ENCODE peak calls at places on chromosomes 7 and 10, in seven cellular contexts. One of them, this sample, is unnamed.

GRCh38 chr7:25795824-25796235 is 356.2 kb upstream of the NFE2L3 start:
- DNase-seq in A549: no peak
- DNase-seq in HepG2: no peak
- DNase-seq in GM12878: no peak
- DNase-seq in IMR-90: peak; percentile 52
- DNase-seq in K562: no peak
- DNase-seq in H1: no peak
- DNase-seq in this sample: no peak

GRCh38 chr10:62384447-62385081 is 10.4 kb downstream of the ZNF365 start:
- DNase-seq in A549: no peak
- DNase-seq in HepG2: no peak
- DNase-seq in GM12878: no peak
- DNase-seq in IMR-90: no peak
- DNase-seq in K562: no peak
- DNase-seq in H1: no peak
- DNase-seq in this sample: peak; percentile 36

GRCh38 chr10:6665847-6666246 is 85.8 kb upstream of the PRKCQ start:
- DNase-seq in A549: no peak
- DNase-seq in HepG2: no peak
- DNase-seq in GM12878: no peak
- DNase-seq in IMR-90: no peak
- DNase-seq in K562: peak; percentile 10
- DNase-seq in H1: no peak
- DNase-seq in this sample: no peak

GRCh38 chr7:24963218-24963617 is 16.8 kb downstream of the OSBPL3 start:
- DNase-seq in A549: no peak
- DNase-seq in HepG2: no peak
- DNase-seq in GM12878: peak; percentile 88
- DNase-seq in IMR-90: peak; percentile 32
- DNase-seq in K562: no peak
- DNase-seq in H1: no peak
- DNase-seq in this sample: no peak

GRCh38 chr10:100826983-100827818 is 81.8 kb downstream of the PAX2 start:
- DNase-seq in A549: peak; percentile 67
- DNase-seq in HepG2: no peak
- DNase-seq in GM12878: no peak
- DNase-seq in IMR-90: no peak
- DNase-seq in K562: no peak
- DNase-seq in H1: peak; percentile 72
- DNase-seq in this sample: peak; percentile 56

GRCh38 chr10:132684164-132684891 is 101.6 kb downstream of the NKX6-2 start:
- DNase-seq in A549: no peak
- DNase-seq in HepG2: no peak
- DNase-seq in GM12878: peak; percentile 30
- DNase-seq in IMR-90: peak; percentile 70
- DNase-seq in K562: peak; percentile 23
- DNase-seq in H1: no peak
- DNase-seq in this sample: no peak

GRCh38 chr10:31932838-31933237 is 4.2 kb upstream of the ARHGAP12 start:
- DNase-seq in A549: no peak
- DNase-seq in HepG2: no peak
- DNase-seq in GM12878: no peak
- DNase-seq in IMR-90: no peak
- DNase-seq in K562: no peak
- DNase-seq in H1: no peak
- DNase-seq in this sample: no peak

GRCh38 chr7:17546206-17546998 is 247.9 kb downstream of the AHR start:
- DNase-seq in A549: no peak
- DNase-seq in HepG2: no peak
- DNase-seq in GM12878: no peak
- DNase-seq in IMR-90: peak; percentile 56
- DNase-seq in K562: no peak
- DNase-seq in H1: no peak
- DNase-seq in this sample: no peak

GRCh38 chr10:69801094-69801433 is 642 bp upstream of the COL13A1 start:
- DNase-seq in A549: peak; percentile 88
- DNase-seq in HepG2: peak; percentile 10
- DNase-seq in GM12878: no peak
- DNase-seq in IMR-90: peak; percentile 55
- DNase-seq in K562: peak; percentile 56
- DNase-seq in H1: peak; percentile 88
- DNase-seq in this sample: peak; percentile 60

GRCh38 chr7:137772748-137773147 is 74.0 kb downstream of the DGKI start:
- DNase-seq in A549: no peak
- DNase-seq in HepG2: no peak
- DNase-seq in GM12878: no peak
- DNase-seq in IMR-90: peak; percentile 90
- DNase-seq in K562: no peak
- DNase-seq in H1: no peak
- DNase-seq in this sample: no peak

GRCh38 chr7:114959931-114960330 is 38.0 kb downstream of the MDFIC start:
- DNase-seq in A549: no peak
- DNase-seq in HepG2: no peak
- DNase-seq in GM12878: peak; percentile 38
- DNase-seq in IMR-90: peak; percentile 52
- DNase-seq in K562: no peak
- DNase-seq in H1: no peak
- DNase-seq in this sample: no peak

GRCh38 chr10:108180883-108181282 is 1016.4 kb upstream of the SORCS1 start:
- DNase-seq in A549: no peak
- DNase-seq in HepG2: no peak
- DNase-seq in GM12878: no peak
- DNase-seq in IMR-90: no peak
- DNase-seq in K562: no peak
- DNase-seq in H1: no peak
- DNase-seq in this sample: no peak

GRCh38 chr10:110724116-110724701 is 80.1 kb downstream of the RBM20 start:
- DNase-seq in A549: no peak
- DNase-seq in HepG2: no peak
- DNase-seq in GM12878: no peak
- DNase-seq in IMR-90: no peak
- DNase-seq in K562: no peak
- DNase-seq in H1: no peak
- DNase-seq in this sample: no peak

GRCh38 chr7:105118612-105119600 is 104.9 kb downstream of the KMT2E start:
- DNase-seq in A549: no peak
- DNase-seq in HepG2: no peak
- DNase-seq in GM12878: no peak
- DNase-seq in IMR-90: no peak
- DNase-seq in K562: no peak
- DNase-seq in H1: no peak
- DNase-seq in this sample: no peak

GRCh38 chr7:77606561-77606960 is 69.5 kb downstream of the PTPN12 start:
- DNase-seq in A549: no peak
- DNase-seq in HepG2: no peak
- DNase-seq in GM12878: no peak
- DNase-seq in IMR-90: peak; percentile 9
- DNase-seq in K562: no peak
- DNase-seq in H1: no peak
- DNase-seq in this sample: no peak

GRCh38 chr7:131157530-131158243 is 170.0 kb upstream of the MKLN1 start:
- DNase-seq in A549: no peak
- DNase-seq in HepG2: no peak
- DNase-seq in GM12878: no peak
- DNase-seq in IMR-90: peak; percentile 36
- DNase-seq in K562: no peak
- DNase-seq in H1: peak; percentile 41
- DNase-seq in this sample: no peak

GRCh38 chr10:42958142-42958868 is 118.6 kb upstream of the RET start:
- DNase-seq in A549: no peak
- DNase-seq in HepG2: no peak
- DNase-seq in GM12878: no peak
- DNase-seq in IMR-90: no peak
- DNase-seq in K562: no peak
- DNase-seq in H1: no peak
- DNase-seq in this sample: no peak

GRCh38 chr10:43196131-43196980 is 58.1 kb downstream of the CSGALNACT2 start:
- DNase-seq in A549: no peak
- DNase-seq in HepG2: no peak
- DNase-seq in GM12878: no peak
- DNase-seq in IMR-90: no peak
- DNase-seq in K562: no peak
- DNase-seq in H1: no peak
- DNase-seq in this sample: no peak

GRCh38 chr10:988667-989545 is 672 bp downstream of the GTPBP4 start:
- DNase-seq in A549: peak; percentile 47
- DNase-seq in HepG2: no peak
- DNase-seq in GM12878: no peak
- DNase-seq in IMR-90: peak; percentile 28
- DNase-seq in K562: peak; percentile 18
- DNase-seq in H1: no peak
- DNase-seq in this sample: no peak

GRCh38 chr7:82050792-82051191 is 280.9 kb upstream of the HGF start:
- DNase-seq in A549: no peak
- DNase-seq in HepG2: no peak
- DNase-seq in GM12878: no peak
- DNase-seq in IMR-90: peak; percentile 87
- DNase-seq in K562: no peak
- DNase-seq in H1: no peak
- DNase-seq in this sample: no peak

GRCh38 chr10:111840546-111840945 is 343.0 kb downstream of the GPAM start:
- DNase-seq in A549: no peak
- DNase-seq in HepG2: no peak
- DNase-seq in GM12878: no peak
- DNase-seq in IMR-90: no peak
- DNase-seq in K562: no peak
- DNase-seq in H1: no peak
- DNase-seq in this sample: no peak

GRCh38 chr7:94008537-94008936 is 4.4 kb upstream of the BET1 start:
- DNase-seq in A549: no peak
- DNase-seq in HepG2: no peak
- DNase-seq in GM12878: no peak
- DNase-seq in IMR-90: peak; percentile 28
- DNase-seq in K562: no peak
- DNase-seq in H1: no peak
- DNase-seq in this sample: no peak

DNA sequence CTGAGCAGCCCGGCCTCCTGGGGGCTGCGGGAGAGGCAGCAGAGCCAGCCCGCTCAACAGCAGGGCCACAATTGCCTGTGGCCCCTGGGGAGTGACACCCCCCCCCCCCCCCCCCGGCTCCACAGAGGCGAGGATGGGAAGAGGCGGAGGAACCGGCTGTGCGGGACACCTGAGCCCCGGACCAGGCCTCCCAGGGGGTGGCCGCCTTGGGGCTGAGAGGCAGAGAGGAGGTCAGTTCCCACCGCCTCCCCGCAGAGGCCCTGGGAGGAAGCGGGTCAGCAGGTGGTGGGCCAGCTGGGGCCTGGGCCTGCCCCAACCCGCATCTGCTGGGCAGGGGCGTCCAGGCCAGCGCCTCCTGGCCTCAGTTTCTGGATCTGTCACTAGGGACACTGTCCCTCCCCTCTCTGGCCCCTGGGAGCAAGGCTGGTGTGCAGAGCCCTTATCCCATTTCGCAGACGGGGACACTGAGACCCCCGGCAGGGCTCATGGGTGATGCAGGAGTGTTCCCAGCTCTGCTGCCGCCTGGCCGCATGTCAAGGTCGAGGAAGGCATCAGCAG is 14.7 kb upstream of the LFNG start:
- DNase-seq in A549: no peak
- DNase-seq in HepG2: no peak
- DNase-seq in GM12878: no peak
- DNase-seq in IMR-90: no peak
- DNase-seq in K562: no peak
- DNase-seq in H1: no peak
- DNase-seq in this sample: no peak
- H3K4me3 ChIP-seq in A549: no peak overlapping the region
- H3K4me3 ChIP-seq in HepG2: no peak overlapping the region
- H3K4me3 ChIP-seq in GM12878: no peak overlapping the region
- H3K4me3 ChIP-seq in IMR-90: no peak overlapping the region
- H3K4me3 ChIP-seq in K562: no peak overlapping the region
- H3K4me3 ChIP-seq in H1: no peak overlapping the region
- H3K4me3 ChIP-seq in this sample: no peak overlapping the region

GRCh38 chr10:67115972-67116371 is 190.1 kb downstream of the LRRTM3 start:
- DNase-seq in A549: no peak
- DNase-seq in HepG2: no peak
- DNase-seq in GM12878: no peak
- DNase-seq in IMR-90: no peak
- DNase-seq in K562: no peak
- DNase-seq in H1: no peak
- DNase-seq in this sample: peak; percentile 51

GRCh38 chr10:67114945-67115344 is 189.1 kb downstream of the LRRTM3 start:
- DNase-seq in A549: no peak
- DNase-seq in HepG2: peak; percentile 71
- DNase-seq in GM12878: no peak
- DNase-seq in IMR-90: no peak
- DNase-seq in K562: no peak
- DNase-seq in H1: no peak
- DNase-seq in this sample: no peak

DNA sequence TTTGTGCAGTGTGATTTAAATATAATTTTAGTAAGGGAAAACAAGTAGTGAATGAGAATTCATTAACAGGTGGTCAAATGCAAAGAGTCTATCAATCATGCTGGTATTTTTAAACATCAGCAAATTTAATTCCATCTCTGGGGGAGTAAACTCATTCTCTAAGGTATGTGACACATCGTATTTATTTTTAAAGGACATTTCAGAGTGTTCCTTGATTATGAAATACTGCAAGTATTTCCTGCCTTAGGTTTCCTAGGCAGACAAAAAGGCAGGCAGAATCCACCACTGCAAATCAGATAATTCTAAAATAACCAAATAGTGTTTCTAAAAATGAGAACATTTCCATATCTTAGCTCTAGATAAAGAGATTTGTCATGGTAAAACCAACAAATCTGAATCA is 193.8 kb downstream of the LRRTM3 start:
- DNase-seq in A549: no peak
- DNase-seq in HepG2: no peak
- DNase-seq in GM12878: no peak
- DNase-seq in IMR-90: no peak
- DNase-seq in K562: no peak
- DNase-seq in H1: no peak
- DNase-seq in this sample: no peak
- TF ChIP-seq CEBPB in A549: no peak
- TF ChIP-seq CEBPB in HepG2: no peak
- TF ChIP-seq CEBPB in GM12878: no peak
- TF ChIP-seq CEBPB in IMR-90: no peak
- TF ChIP-seq CEBPB in K562: no peak
- TF ChIP-seq CEBPB in H1: no peak
- TF ChIP-seq CEBPB in this sample: no peak

GRCh38 chr7:2863461-2864066 is 19.5 kb upstream of the GNA12 start:
- DNase-seq in A549: peak; percentile 80
- DNase-seq in HepG2: peak; percentile 89
- DNase-seq in GM12878: peak; percentile 84
- DNase-seq in IMR-90: peak; percentile 97
- DNase-seq in K562: peak; percentile 78
- DNase-seq in H1: no peak
- DNase-seq in this sample: peak; percentile 69
- H3K4me3 ChIP-seq in A549: no peak overlapping the region
- H3K4me3 ChIP-seq in HepG2: peak overlapping the region; percentile 74
- H3K4me3 ChIP-seq in GM12878: peak overlapping the region; percentile 49
- H3K4me3 ChIP-seq in IMR-90: no peak overlapping the region
- H3K4me3 ChIP-seq in K562: no peak overlapping the region
- H3K4me3 ChIP-seq in H1: no peak overlapping the region
- H3K4me3 ChIP-seq in this sample: peak overlapping the region; percentile 72

DNA sequence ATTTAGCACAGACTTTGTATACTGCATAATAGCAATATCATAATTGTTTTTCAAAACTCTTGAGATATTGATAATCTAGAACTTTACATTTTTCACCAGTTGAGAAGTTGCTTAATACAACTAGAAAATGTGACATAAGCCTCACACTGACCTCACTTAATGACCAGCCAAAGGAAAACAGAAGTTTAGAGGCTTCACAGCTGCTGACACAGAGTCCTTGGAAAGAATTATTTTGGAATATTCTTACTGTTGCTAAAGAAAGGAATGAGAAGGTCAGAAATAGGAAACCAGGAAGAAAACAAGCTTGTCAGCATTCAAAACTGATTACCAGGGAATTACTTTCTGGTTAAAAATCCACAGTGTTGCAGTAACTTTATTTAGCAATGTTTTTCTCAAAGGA is 35.5 kb upstream of the WASL start:
- DNase-seq in A549: no peak
- DNase-seq in HepG2: no peak
- DNase-seq in GM12878: no peak
- DNase-seq in IMR-90: no peak
- DNase-seq in K562: no peak
- DNase-seq in H1: no peak
- DNase-seq in this sample: no peak
- TF ChIP-seq CEBPB in A549: no peak
- TF ChIP-seq CEBPB in HepG2: no peak
- TF ChIP-seq CEBPB in GM12878: no peak
- TF ChIP-seq CEBPB in IMR-90: no peak
- TF ChIP-seq CEBPB in K562: no peak
- TF ChIP-seq CEBPB in H1: no peak
- TF ChIP-seq CEBPB in this sample: no peak

This sample was measured in HCT116.